ENCODE peak calls at places on chromosomes 5 and 9, in six cellular contexts. R is AG09309; P is AG04449; B is activated CD8-positive, alpha-beta T cell treated with anti-CD3 and anti-CD28 coated beads for 36 hours; N is GM12865; Z is nephron progenitor cell. I is an unnamed sample.

GRCh38 chr5:108917596-108917995 is 169.9 kb downstream of the FER start:
- DNase-seq in N (no peak), B (no peak), R (no peak), P (no peak), Z (no peak), I (no peak)

GRCh38 chr5:35183243-35183955 is 46.9 kb downstream of the PRLR start:
- DNase-seq in B (peak; percentile 62), Z (peak; percentile 20), N (peak; percentile 62), P (no peak), R (no peak), I (peak; percentile 41)

GRCh38 chr9:126166866-126167265 is 159.8 kb upstream of the MVB12B start:
- DNase-seq in B (no peak), R (no peak), Z (no peak), N (no peak), P (no peak), I (peak; percentile 2)

GRCh38 chr5:29023541-29023940 is 1985.2 kb upstream of the CDH9 start:
- DNase-seq in Z (no peak), R (no peak), P (no peak), B (no peak), N (no peak), I (no peak)

GRCh38 chr5:122870219-122870856 is 24.9 kb downstream of the SNX24 start:
- DNase-seq in R (no peak), N (no peak), Z (no peak), P (no peak), B (no peak), I (no peak)

GRCh38 chr5:1125030-1125357 is 13.1 kb upstream of the SLC12A7 start:
- DNase-seq in N (no peak), P (no peak), B (no peak), R (peak; percentile 18), Z (no peak), I (no peak)

GRCh38 chr9:93267091-93267541 is 83.2 kb downstream of the WNK2 start:
- DNase-seq in P (no peak), Z (no peak), N (no peak), R (no peak), B (no peak), I (peak; percentile 22)

GRCh38 chr9:135224921-135225541 is 137.6 kb downstream of the OLFM1 start:
- DNase-seq in Z (no peak), B (no peak), R (no peak), P (no peak), N (no peak), I (no peak)

GRCh38 chr9:126643945-126644527 is 30.3 kb downstream of the LMX1B start:
- DNase-seq in Z (no peak), R (no peak), P (no peak), B (no peak), N (no peak), I (no peak)

GRCh38 chr5:165029471-165029870 is 1524.1 kb downstream of the MAT2B start:
- DNase-seq in Z (peak; percentile 12), N (peak; percentile 16), R (no peak), P (no peak), B (peak; percentile 5), I (no peak)

GRCh38 chr5:162068412-162068811 is 839 bp downstream of the GABRG2 start:
- DNase-seq in Z (peak; percentile 89), N (peak; percentile 55), P (no peak), R (no peak), B (no peak), I (peak; percentile 6)

GRCh38 chr9:35490155-35490909 is 421 bp downstream of the RUSC2 start:
- DNase-seq in R (no peak), Z (peak; percentile 36), P (no peak), B (no peak), N (no peak), I (no peak)

GRCh38 chr5:79147076-79147475 is 35.5 kb downstream of the BHMT start:
- DNase-seq in P (no peak), R (no peak), N (no peak), B (no peak), Z (no peak), I (no peak)

GRCh38 chr5:148725675-148726074 is 71.3 kb upstream of the HTR4 start:
- DNase-seq in B (no peak), P (no peak), R (no peak), N (no peak), Z (no peak), I (no peak)

GRCh38 chr5:73780297-73781080 is 154.5 kb downstream of the ARHGEF28 start:
- DNase-seq in Z (no peak), B (no peak), N (no peak), P (no peak), R (no peak), I (no peak)
- TF ChIP-seq CTCF in Z (no peak), B (no peak), N (no peak), P (no peak), R (no peak), I (no peak)

GRCh38 chr9:105842023-105842644 is 147.8 kb downstream of the TMEM38B start:
- DNase-seq in N (peak; percentile 48), B (peak; percentile 48), Z (peak; percentile 51), P (peak; percentile 3), R (peak; percentile 1), I (peak; percentile 55)
- TF ChIP-seq CTCF in N (peak; percentile 71), B (peak; percentile 93), Z (peak; percentile 95), P (peak; percentile 42), R (peak; percentile 62), I (peak; percentile 61)

GRCh38 chr5:81506900-81507588 is 113.1 kb upstream of the ACOT12 start:
- DNase-seq in Z (peak; percentile 23), R (peak; percentile 78), B (peak; percentile 58), P (peak; percentile 71), N (peak; percentile 89), I (peak; percentile 77)
- TF ChIP-seq CTCF in Z (peak; percentile 79), R (peak; percentile 88), B (peak; percentile 80), P (peak; percentile 81), N (peak; percentile 82), I (peak; percentile 69)

GRCh38 chr5:154575869-154576806 is 98.1 kb upstream of the HAND1 start:
- DNase-seq in R (no peak), N (peak; percentile 81), P (no peak), Z (peak; percentile 49), B (no peak), I (peak; percentile 76)
- TF ChIP-seq CTCF in R (peak; percentile 6), N (peak; percentile 55), P (no peak), Z (no peak), B (no peak), I (peak; percentile 54)

DNA sequence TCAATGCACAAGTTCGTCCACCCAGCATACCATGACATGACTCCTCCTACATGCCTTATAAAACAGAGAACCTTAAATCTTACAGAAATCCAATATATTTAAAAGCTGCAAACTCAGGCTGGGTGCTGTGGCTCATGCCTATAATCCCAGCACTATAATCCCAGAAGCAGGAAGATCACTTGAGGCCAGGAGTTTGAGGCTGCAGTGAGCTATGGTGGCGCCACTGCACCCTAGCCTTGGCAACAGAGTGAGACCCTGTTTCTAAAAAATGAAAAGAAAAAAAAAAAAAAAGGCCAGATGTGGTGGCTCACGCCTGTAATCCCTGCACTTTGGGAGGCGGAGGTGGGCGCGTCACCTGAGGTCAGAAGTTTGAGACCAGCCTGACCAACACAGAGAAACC is 68.7 kb downstream of the MTMR12 start:
- DNase-seq in Z (no peak), R (no peak), B (no peak), P (no peak), N (no peak), I (no peak)
- TF ChIP-seq CTCF in Z (no peak), R (no peak), B (no peak), P (no peak), N (no peak), I (no peak)

DNA sequence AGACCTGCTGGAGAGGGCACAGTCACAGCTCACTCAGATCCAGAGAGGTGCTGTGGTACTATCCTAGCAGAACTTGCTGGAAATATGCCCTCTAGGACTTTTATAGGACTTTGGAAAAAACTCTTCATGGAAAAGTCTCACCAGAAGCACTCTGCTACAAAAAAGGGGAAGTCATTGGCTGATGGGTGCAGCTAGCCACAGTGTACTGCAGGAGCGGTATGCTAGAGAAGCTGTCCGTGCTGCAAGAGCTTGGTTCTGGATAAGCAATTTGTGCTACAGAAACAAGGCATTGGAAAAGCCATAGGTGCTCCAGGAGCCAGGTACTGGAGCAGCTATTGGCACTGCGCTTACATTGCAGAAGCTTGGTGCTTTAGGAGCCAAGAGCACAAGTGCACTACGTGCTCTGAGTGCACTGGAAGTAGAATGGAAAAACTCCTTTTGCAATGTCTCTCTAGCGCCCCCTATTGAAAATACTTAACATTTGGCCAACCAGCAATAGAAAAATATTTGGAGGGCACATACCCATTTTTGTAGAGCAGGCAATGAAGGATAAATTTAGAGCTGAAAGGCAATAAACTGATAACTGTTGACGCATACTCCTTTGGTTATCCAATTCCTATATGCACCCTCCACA is 83.4 kb downstream of the MEGF10 start:
- DNase-seq in Z (no peak), R (no peak), N (peak; percentile 15), B (no peak), P (no peak), I (no peak)
- TF ChIP-seq CTCF in Z (no peak), R (peak; percentile 21), N (peak; percentile 41), B (no peak), P (no peak), I (peak; percentile 8)

GRCh38 chr9:121851641-121852091 is 200.2 kb downstream of the DAB2IP start:
- DNase-seq in B (no peak), R (no peak), P (no peak), Z (no peak), N (no peak), I (no peak)

GRCh38 chr9:121850366-121850765 is 198.9 kb downstream of the DAB2IP start:
- DNase-seq in N (no peak), P (no peak), Z (no peak), R (no peak), B (no peak), I (no peak)

GRCh38 chr9:121853617-121854395 is 202.4 kb downstream of the DAB2IP start:
- DNase-seq in N (no peak), B (no peak), Z (no peak), P (no peak), R (no peak), I (no peak)

GRCh38 chr9:121852646-121853616 is 201.5 kb downstream of the DAB2IP start:
- DNase-seq in P (no peak), R (no peak), Z (no peak), N (no peak), B (no peak), I (no peak)

DNA sequence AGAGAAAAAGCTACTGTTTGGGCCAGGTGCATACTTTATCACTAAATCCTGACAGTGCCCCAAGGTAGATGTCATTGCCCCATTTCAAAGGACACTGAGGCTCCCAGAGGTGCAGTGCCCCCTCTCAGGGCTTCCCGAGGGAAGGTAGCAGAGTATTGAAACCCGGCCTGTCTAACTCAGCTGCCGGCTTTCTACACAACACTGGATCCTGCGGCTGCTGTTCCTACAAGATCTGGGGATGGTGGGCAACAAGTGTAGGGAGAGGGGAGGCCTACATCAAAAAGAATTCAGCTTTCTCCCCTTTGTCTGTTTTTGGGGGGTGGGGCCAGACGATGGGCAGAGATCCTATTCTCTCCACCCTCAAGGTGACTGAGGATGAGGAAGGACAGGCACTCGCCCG is 200.8 kb downstream of the DAB2IP start:
- DNase-seq in P (no peak), Z (no peak), N (no peak), B (no peak), R (no peak), I (no peak)
- TF ChIP-seq CTCF in P (no peak), Z (no peak), N (no peak), B (no peak), R (no peak), I (no peak)

DNA sequence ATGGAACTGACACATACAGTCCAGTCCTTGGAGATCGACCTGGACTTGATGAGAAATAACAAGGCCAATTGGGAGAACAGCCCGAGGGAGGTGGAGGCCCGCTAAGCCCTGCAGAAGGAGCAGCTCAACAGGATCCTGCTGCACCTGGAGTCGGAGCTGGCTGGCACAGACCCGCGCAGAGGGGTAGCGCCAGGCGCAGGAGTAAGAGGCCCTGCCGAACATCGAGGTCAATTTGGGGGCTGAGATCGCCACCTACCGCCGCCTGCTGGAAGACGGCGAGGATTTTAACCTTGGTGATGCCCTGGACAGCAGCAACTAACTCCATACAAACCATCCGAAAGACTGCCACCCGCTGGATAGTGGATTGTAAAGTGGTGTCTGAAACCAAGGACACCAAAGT is 1610.1 kb upstream of the ACO1 start:
- DNase-seq in P (no peak), N (peak; percentile 17), B (peak; percentile 4), Z (peak; percentile 7), R (no peak), I (no peak)
- TF ChIP-seq CTCF in P (no peak), N (peak; percentile 3), B (no peak), Z (peak; percentile 28), R (no peak), I (no peak)